ENCODE peak calls at places on chromosomes 16 and 17, in seven cellular contexts. Q is H9; U is aorta; W is IMR-90; O is heart left ventricle; C is CD8-positive, alpha-beta T cell; J is body of pancreas. Z is an unnamed sample. For H3K4me1, the result is how much of the 10 kb centered on the place peaks cover.

GRCh38 chr17:19978206-19978802 is 676 bp upstream of the AKAP10 start:
- DNase-seq in O (no peak), C (peak), W (no peak), Q (peak), U (no peak), J (no peak), Z (no peak)

GRCh38 chr17:76879254-76879653 is 11.1 kb downstream of the MGAT5B start:
- DNase-seq in W (no peak), J (no peak), O (no peak), Q (no peak), C (no peak), U (no peak), Z (no peak)

GRCh38 chr17:81734405-81735055 is 22.4 kb downstream of the SLC25A10 start:
- DNase-seq in J (peak), O (no peak), W (no peak), C (no peak), U (peak), Q (no peak), Z (peak)

GRCh38 chr17:80948961-80949450 is 42.6 kb upstream of the CHMP6 start:
- DNase-seq in U (peak), O (no peak), W (no peak), Q (no peak), C (no peak), J (no peak), Z (no peak)

GRCh38 chr17:14747576-14747940 is 446.7 kb downstream of the HS3ST3B1 start:
- DNase-seq in O (no peak), Q (no peak), U (no peak), W (peak), J (no peak), C (no peak), Z (no peak)

GRCh38 chr17:81879121-81879520 is 8.0 kb upstream of the ARHGDIA start:
- DNase-seq in C (no peak), W (no peak), U (no peak), J (no peak), Q (no peak), O (no peak), Z (no peak)

GRCh38 chr16:68005786-68006286 is 6.6 kb upstream of the DPEP2 start:
- DNase-seq in J (no peak), O (peak), C (peak), W (no peak), U (no peak), Q (no peak), Z (no peak)

GRCh38 chr17:79255471-79255870 is 180.8 kb downstream of the ENGASE start:
- DNase-seq in W (no peak), J (no peak), Q (no peak), C (no peak), O (no peak), U (no peak), Z (no peak)

GRCh38 chr17:72702136-72702735 is 390.3 kb downstream of the SLC39A11 start:
- DNase-seq in C (no peak), J (no peak), W (peak), Q (no peak), O (no peak), U (no peak), Z (no peak)

GRCh38 chr16:53519417-53520091 is 16.5 kb upstream of the AKTIP start:
- DNase-seq in O (no peak), C (no peak), J (no peak), U (no peak), W (no peak), Q (no peak), Z (no peak)

GRCh38 chr17:62966426-62967110 is 533 bp downstream of the TANC2 start:
- DNase-seq in O (peak), C (peak), Q (peak), U (peak), W (peak), J (peak), Z (no peak)

GRCh38 chr17:74758846-74759163 is 10.4 kb downstream of the NHERF1 start:
- DNase-seq in J (no peak), C (no peak), U (no peak), Q (no peak), W (peak), O (no peak), Z (no peak)

GRCh38 chr17:80445152-80446110 is 30.5 kb downstream of the ENDOV start:
- DNase-seq in U (no peak), J (no peak), O (no peak), C (no peak), W (no peak), Q (no peak), Z (no peak)

GRCh38 chr17:73952498-73953205 is 250.8 kb upstream of the RPL38 start:
- DNase-seq in J (no peak), W (no peak), U (peak), Q (peak), O (peak), C (peak), Z (no peak)

GRCh38 chr17:38926290-38927070 is 1.1 kb downstream of the LASP1NB start:
- DNase-seq in U (no peak), Q (no peak), C (no peak), O (no peak), J (no peak), W (no peak), Z (no peak)

GRCh38 chr16:57750796-57751538 is 15.4 kb downstream of the KATNB1 start:
- DNase-seq in Q (no peak), O (no peak), C (no peak), W (no peak), J (no peak), U (no peak), Z (no peak)

GRCh38 chr17:77467513-77467912 is 326.7 kb downstream of the SEC14L1 start:
- DNase-seq in W (no peak), C (no peak), J (no peak), U (no peak), O (no peak), Q (no peak), Z (no peak)

GRCh38 chr16:24129412-24129918 is 126.7 kb upstream of the CACNG3 start:
- DNase-seq in C (no peak), O (no peak), W (no peak), Q (no peak), U (no peak), J (no peak), Z (no peak)

GRCh38 chr17:17808706-17809432 is 27.9 kb downstream of the SREBF1 start:
- DNase-seq in O (no peak), C (no peak), Q (no peak), J (no peak), U (no peak), W (peak), Z (no peak)

GRCh38 chr16:70490261-70490660 is 33.1 kb downstream of the COG4 start:
- DNase-seq in J (no peak), U (peak), O (no peak), W (peak), C (no peak), Q (no peak), Z (no peak)

GRCh38 chr17:31510273-31511175 is 119.0 kb downstream of the RAB11FIP4 start:
- DNase-seq in Q (no peak), C (peak), J (no peak), W (peak), O (peak), U (peak), Z (no peak)

GRCh38 chr16:795580-796229 is 4.8 kb downstream of the GNG13 start:
- DNase-seq in W (no peak), O (no peak), C (no peak), U (no peak), J (no peak), Q (no peak), Z (peak)

GRCh38 chr16:26454102-26454501 is 612.6 kb upstream of the C16orf82 start:
- DNase-seq in W (no peak), O (no peak), J (no peak), U (no peak), Q (no peak), C (no peak), Z (no peak)

GRCh38 chr16:23296994-23297393 is 5.1 kb upstream of the SCNN1B start:
- DNase-seq in W (no peak), C (no peak), Q (peak), J (peak), U (no peak), O (no peak), Z (no peak)

GRCh38 chr16:4477966-4478365 is 1.8 kb downstream of the HMOX2 start:
- DNase-seq in Q (no peak), O (no peak), U (no peak), C (no peak), W (peak), J (no peak), Z (no peak)

GRCh38 chr17:43211480-43212402 is at the start of gene TMEM106A:
- DNase-seq in J (peak), W (peak), Q (peak), O (peak), U (peak), C (peak), Z (peak)

GRCh38 chr16:86986136-86986535 is 331.1 kb downstream of the C16orf95 start:
- DNase-seq in C (no peak), U (no peak), J (no peak), W (no peak), O (no peak), Q (no peak), Z (peak)

GRCh38 chr16:66900721-66901441 is 17.8 kb downstream of the CDH16 start:
- DNase-seq in J (no peak), C (no peak), Q (no peak), O (no peak), U (peak), W (no peak), Z (no peak)

GRCh38 chr16:66899310-66899944 is 19.1 kb downstream of the PDP2 start:
- DNase-seq in C (no peak), J (no peak), W (peak), Q (no peak), U (peak), O (no peak), Z (no peak)

GRCh38 chr16:66901626-66902025 is 17.1 kb downstream of the CDH16 start:
- DNase-seq in Q (no peak), U (peak), O (peak), J (no peak), W (no peak), C (no peak), Z (no peak)

GRCh38 chr16:66898933-66899309 is 18.6 kb downstream of the PDP2 start:
- DNase-seq in J (no peak), C (no peak), O (no peak), U (no peak), W (no peak), Q (no peak), Z (no peak)

GRCh38 chr16:66899945-66900688 is 18.6 kb downstream of the CDH16 start:
- DNase-seq in C (no peak), U (peak), Q (no peak), O (peak), W (peak), J (peak), Z (no peak)
- H3K4me1 ChIP-seq in C (under half), U (under half), Q (under half), O (under half), W (under half), J (under half), Z (under half)

DNA sequence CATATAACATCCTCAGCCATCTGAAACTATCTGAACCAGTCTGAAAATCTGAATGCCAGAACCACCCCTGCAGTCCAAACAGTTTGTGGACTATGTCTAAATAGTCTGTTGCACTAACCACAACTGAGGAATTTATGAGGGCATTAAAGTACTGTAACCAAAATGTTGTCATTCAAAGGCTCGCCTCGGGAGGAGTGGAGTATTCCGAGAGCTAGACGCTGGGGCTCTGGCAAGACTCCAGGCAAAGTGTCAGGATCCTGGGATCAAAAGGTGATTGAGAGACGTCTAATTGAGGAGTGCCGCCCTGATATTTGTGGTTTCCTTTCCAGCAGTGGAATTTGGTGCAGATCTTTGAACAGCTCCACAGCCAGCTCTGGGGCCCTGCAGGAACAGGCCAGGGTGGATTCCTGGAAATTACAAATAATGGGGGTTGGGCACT is 142.9 kb upstream of the MYOCD start:
- DNase-seq in W (peak), J (no peak), C (no peak), O (no peak), U (no peak), Q (no peak), Z (peak)
- H3K27ac ChIP-seq in W (peak), J (no peak), C (no peak), O (no peak), U (no peak), Q (no peak), Z (peak)

DNA sequence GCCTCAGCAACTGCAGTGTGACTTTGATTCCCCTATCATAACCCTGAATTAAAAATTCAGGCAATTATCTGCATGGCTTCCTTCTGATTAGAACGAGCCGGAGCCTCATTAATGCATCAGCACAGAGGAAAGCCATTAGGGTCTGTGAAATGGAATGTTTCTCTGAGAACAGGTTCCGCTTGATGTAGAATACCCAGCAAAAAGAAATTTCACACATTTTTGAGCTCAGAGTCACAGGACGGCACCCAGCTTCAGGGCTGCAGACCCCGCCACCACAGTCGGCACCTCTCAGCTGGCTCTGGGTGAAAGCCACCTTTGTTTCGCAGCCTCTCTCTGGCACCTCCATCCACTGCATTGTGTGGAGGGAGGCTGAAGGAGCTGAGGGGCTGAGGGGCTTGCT is 45.3 kb upstream of the HNF1B start:
- DNase-seq in Q (no peak), J (no peak), C (no peak), O (no peak), W (no peak), U (no peak), Z (no peak)
- H3K4me1 ChIP-seq in Q (under half), J (under half), C (under half), O (under half), W (under half), U (under half), Z (under half)

DNA sequence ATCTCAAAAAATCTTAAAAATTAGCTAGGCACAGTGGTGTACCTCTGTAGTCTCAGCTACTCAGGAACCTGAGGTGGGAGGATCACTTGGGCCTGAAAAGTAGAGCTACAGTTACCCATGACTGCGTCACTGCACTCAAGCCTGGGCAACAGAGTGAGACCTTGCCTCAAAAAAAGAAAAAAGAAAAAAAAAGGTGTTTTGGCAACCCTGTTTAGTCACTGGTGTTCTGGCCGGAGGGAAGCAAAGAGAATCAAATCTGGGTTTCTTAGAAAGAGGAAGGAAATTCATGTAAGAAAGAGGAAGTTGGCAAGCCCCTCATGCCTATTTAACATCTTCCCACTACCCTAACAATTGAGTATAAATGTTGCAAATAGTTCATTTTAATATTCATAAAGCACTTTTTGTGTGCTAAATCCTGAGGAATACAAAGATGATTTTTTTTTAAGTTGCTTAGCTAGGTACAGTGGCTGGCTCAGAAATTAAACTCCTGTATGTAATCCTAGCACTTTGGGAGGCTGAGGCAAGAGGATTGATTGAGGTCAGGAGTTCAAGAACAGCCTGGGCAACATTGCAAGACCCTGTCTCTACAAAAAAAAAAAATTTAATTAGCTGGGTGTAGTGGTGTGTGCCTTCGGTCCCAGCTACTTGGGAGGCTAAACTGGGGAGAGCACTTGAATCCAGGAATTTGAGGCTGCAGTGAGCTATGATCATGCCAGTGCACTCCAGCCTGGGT is 6.5 kb upstream of the USP32 start:
- DNase-seq in W (no peak), J (no peak), Q (no peak), O (no peak), C (no peak), U (no peak), Z (no peak)
- H3K27ac ChIP-seq in W (no peak), J (no peak), Q (no peak), O (peak), C (no peak), U (no peak), Z (no peak)

DNA sequence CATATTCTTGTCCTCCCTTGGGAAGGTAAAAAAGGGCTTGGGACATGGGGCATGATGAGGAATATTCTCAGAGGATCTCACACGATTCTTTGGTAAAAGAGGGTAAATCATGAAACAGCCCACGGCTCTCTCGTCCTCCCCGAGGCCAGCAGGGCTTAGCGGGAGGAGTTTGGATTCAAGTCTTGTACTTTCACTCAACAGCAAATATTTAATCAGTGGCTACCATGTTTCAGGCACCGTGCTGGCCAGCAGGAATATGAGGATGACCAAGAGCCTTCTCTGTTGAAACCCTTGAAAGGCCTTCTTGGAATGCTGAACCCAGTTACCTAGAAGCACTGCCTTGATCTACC is 8.8 kb downstream of the MAP3K14 start:
- DNase-seq in J (no peak), U (no peak), W (no peak), O (no peak), C (no peak), Q (no peak), Z (no peak)
- H3K4me1 ChIP-seq in J (half or more), U (under half), W (under half), O (half or more), C (half or more), Q (under half), Z (half or more)

Z was measured in RWPE2.